ENCODE peak calls at places on chromosome 20, in six cellular contexts. T, Y, V, D, U and C are unnamed samples. For H3K36me3, the result is how much of the 10 kb centered on the place peaks cover.

GRCh38 chr20:58053391-58054055 is 174.9 kb downstream of the ANKRD60 start:
- DNase-seq in V (no peak), D (no peak), U (no peak), T (no peak), Y (no peak), C (no peak)

GRCh38 chr20:33640287-33640686 is 21.8 kb upstream of the C20orf144 start:
- DNase-seq in V (no peak), D (no peak), Y (no peak), T (no peak), U (no peak), C (no peak)

GRCh38 chr20:3781153-3781910 is at the start of gene SPEF1:
- DNase-seq in V (peak), U (peak), D (peak), Y (peak), T (peak), C (peak)

GRCh38 chr20:53021934-53022333 is 49.8 kb downstream of the TSHZ2 start:
- DNase-seq in T (no peak), V (no peak), D (no peak), Y (no peak), U (no peak), C (no peak)

GRCh38 chr20:18267815-18268214 is 20.5 kb upstream of the ZNF133 start:
- DNase-seq in U (no peak), Y (no peak), V (no peak), T (no peak), D (peak), C (no peak)

GRCh38 chr20:19944772-19945459 is 72.2 kb upstream of the NAA20 start:
- DNase-seq in T (no peak), D (no peak), U (no peak), Y (no peak), V (no peak), C (no peak)

GRCh38 chr20:19009071-19009688 is 195.6 kb downstream of the SCP2D1 start:
- DNase-seq in V (no peak), U (peak), T (no peak), D (no peak), Y (no peak), C (no peak)

GRCh38 chr20:57076202-57076651 is 190.2 kb downstream of the BMP7 start:
- DNase-seq in V (no peak), Y (no peak), U (no peak), D (no peak), T (no peak), C (no peak)

GRCh38 chr20:18678599-18678998 is 90.7 kb downstream of the DTD1 start:
- DNase-seq in D (no peak), T (no peak), V (no peak), Y (no peak), U (no peak), C (no peak)

GRCh38 chr20:53492212-53492611 is 101.4 kb downstream of the ZNF217 start:
- DNase-seq in U (no peak), V (no peak), D (no peak), Y (no peak), T (no peak), C (no peak)

GRCh38 chr20:44137210-44137781 is 49.7 kb downstream of the JPH2 start:
- DNase-seq in U (no peak), T (no peak), D (peak), V (no peak), Y (peak), C (no peak)

GRCh38 chr20:49558826-49559225 is 9.1 kb downstream of the PTGIS start:
- DNase-seq in Y (no peak), D (no peak), T (no peak), V (no peak), U (peak), C (no peak)

GRCh38 chr20:14877616-14878015 is 540.2 kb upstream of the FLRT3 start:
- DNase-seq in U (no peak), T (no peak), Y (no peak), V (no peak), D (no peak), C (no peak)

GRCh38 chr20:5470943-5471342 is 154.2 kb upstream of the PROKR2 start:
- DNase-seq in Y (no peak), T (no peak), U (no peak), V (no peak), D (no peak), C (no peak)

GRCh38 chr20:2619961-2620595 is 32.4 kb upstream of the NOP56 start:
- DNase-seq in U (no peak), T (no peak), Y (no peak), D (no peak), V (no peak), C (no peak)

GRCh38 chr20:43583982-43584432 is 6.7 kb upstream of the IFT52 start:
- DNase-seq in V (no peak), U (peak), Y (peak), T (peak), D (no peak), C (no peak)

GRCh38 chr20:47857994-47858557 is 72.8 kb upstream of the SULF2 start:
- DNase-seq in U (no peak), T (no peak), D (no peak), Y (no peak), V (no peak), C (no peak)

GRCh38 chr20:56617489-56617888 is 11.6 kb upstream of the TFAP2C start:
- DNase-seq in U (no peak), V (no peak), D (no peak), T (no peak), Y (no peak), C (no peak)

GRCh38 chr20:47561175-47561574 is 59.5 kb downstream of the NCOA3 start:
- DNase-seq in V (no peak), D (no peak), T (no peak), U (no peak), Y (no peak), C (no peak)

GRCh38 chr20:34052414-34052813 is 58.7 kb downstream of the RALY start:
- DNase-seq in U (no peak), T (peak), Y (no peak), V (no peak), D (no peak), C (no peak)

GRCh38 chr20:49575551-49576060 is 7.7 kb upstream of the PTGIS start:
- DNase-seq in D (no peak), U (peak), Y (no peak), V (no peak), T (peak), C (no peak)

GRCh38 chr20:56805966-56806365 is 176.9 kb downstream of the TFAP2C start:
- DNase-seq in D (no peak), U (no peak), T (no peak), V (no peak), Y (no peak), C (no peak)

GRCh38 chr20:42161228-42161829 is 543.2 kb upstream of the CHD6 start:
- DNase-seq in V (no peak), U (no peak), Y (no peak), D (peak), T (no peak), C (peak)

GRCh38 chr20:60238992-60239655 is 280.9 kb downstream of the CDH26 start:
- DNase-seq in D (peak), T (no peak), V (no peak), U (no peak), Y (no peak), C (no peak)

DNA sequence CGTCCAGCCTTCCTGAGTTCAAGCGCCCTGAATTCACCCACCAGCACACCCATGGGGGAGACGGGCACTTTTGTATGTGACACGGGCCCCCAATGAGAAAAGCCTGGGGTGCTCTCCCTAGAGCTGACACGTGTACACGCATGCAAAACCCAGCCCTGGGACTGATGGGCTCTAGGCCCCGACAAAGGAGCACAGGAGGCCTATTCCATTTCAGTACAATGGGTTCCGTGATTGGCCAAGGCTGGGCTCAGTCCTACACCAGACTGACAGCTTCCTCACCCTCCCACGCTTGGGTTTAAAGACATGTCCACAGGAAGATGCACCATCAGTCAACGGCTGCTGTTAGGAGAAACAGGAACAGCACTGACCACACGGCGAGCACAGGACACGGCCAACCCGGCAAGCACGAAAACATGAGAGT is 8.8 kb downstream of the ZBTB46 start:
- DNase-seq in V (no peak), D (no peak), U (no peak), Y (no peak), T (no peak), C (no peak)
- H3K4me3 ChIP-seq in V (no peak), D (no peak), U (no peak), Y (no peak), T (no peak), C (no peak)

GRCh38 chr20:25512709-25513108 is 72.6 kb downstream of the NINL start:
- DNase-seq in Y (no peak), T (no peak), D (no peak), U (no peak), V (no peak), C (no peak)
- H3K36me3 ChIP-seq in Y (half or more), T (under half), D (under half), U (under half), V (under half), C (half or more)

GRCh38 chr20:51432875-51433274 is 109.6 kb downstream of the NFATC2 start:
- DNase-seq in V (no peak), D (no peak), U (no peak), T (no peak), Y (no peak), C (no peak)
- H3K27ac ChIP-seq in V (no peak), D (no peak), U (no peak), T (no peak), Y (no peak), C (no peak)

GRCh38 chr20:61803416-61803902 is 262.2 kb downstream of the TAF4 start:
- DNase-seq in Y (peak), V (no peak), D (peak), U (no peak), T (no peak), C (no peak)
- H3K4me3 ChIP-seq in Y (no peak), V (no peak), D (no peak), U (no peak), T (no peak), C (no peak)

DNA sequence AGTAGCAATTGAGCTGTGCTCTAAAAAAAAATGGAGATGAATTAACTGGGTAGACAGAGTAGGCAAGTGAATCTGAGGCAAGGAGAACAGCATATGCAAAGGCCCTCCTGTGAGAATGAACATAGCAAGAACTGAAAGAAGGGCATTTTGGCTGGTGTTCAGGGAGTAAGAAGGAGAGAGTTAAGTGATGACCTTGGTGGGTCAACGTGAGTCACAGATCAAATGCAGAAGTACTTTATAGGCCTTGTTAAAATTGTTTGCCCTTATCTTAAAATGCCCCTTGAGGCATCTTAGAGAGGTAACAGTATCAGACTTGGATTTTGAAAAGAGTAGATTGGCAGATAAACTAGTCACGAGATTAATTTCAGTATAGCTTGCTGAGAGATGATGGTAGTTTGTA is 24.5 kb downstream of the NDUFAF5 start:
- DNase-seq in T (no peak), V (no peak), Y (no peak), D (no peak), U (no peak), C (no peak)
- H3K36me3 ChIP-seq in T (under half), V (half or more), Y (half or more), D (under half), U (half or more), C (half or more)

DNA sequence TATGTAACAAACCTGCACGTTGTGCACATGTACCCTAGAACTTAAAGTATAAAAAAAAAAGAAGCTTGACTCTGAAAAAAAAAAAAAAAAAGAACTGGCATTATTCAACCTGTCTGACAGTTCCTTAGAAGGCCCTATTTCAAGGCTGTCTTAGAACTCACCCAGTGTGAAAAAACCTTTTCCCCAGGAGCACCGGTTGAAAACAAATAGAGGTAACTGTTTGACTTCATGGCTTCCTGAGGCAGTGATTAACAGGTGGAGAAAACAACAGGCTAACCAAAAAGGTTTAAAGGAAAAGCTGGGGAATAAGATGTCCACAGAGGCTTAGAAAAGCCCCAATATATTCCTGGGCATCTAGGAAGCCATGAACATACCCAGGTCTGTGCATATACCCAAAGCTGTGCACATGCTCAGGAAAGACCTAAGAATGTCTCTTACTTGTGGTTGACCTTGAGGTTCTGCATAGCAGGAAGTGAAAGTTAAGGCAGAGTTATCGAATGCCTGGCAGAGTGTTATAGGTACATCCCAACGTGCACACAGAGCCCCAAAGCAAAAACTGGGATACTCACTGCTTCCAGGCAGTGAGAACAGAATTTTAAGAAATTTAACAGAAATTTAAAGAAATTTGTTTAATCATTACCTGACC is 7.0 kb downstream of the UQCC1 start:
- DNase-seq in D (no peak), U (no peak), V (peak), Y (no peak), T (peak), C (no peak)
- H3K27ac ChIP-seq in D (no peak), U (no peak), V (peak), Y (no peak), T (no peak), C (no peak)

GRCh38 chr20:23148721-23149570 is 62.8 kb upstream of the CD93 start:
- DNase-seq in V (no peak), U (peak), Y (no peak), T (no peak), D (no peak), C (no peak)
- H3K4me3 ChIP-seq in V (no peak), U (no peak), Y (no peak), T (no peak), D (no peak), C (no peak)

GRCh38 chr20:37441023-37441422 is 80.0 kb upstream of the NNAT start:
- DNase-seq in T (no peak), U (no peak), D (no peak), Y (no peak), V (no peak), C (no peak)
- H3K36me3 ChIP-seq in T (under half), U (under half), D (under half), Y (under half), V (under half), C (under half)